ENCODE peak calls at places on chromosome 7, in ten cellular contexts. K is testis; Q is transverse colon; L is GM03348; R is NCI-H1092 treated with DMSO at 0.1 percent for 48 hours; F is CD8-positive, alpha-beta T cell; U is brain microvascular endothelial cell; J is nucleus accumbens; M is AG08395; D is cerebellar cortex. Y is an unnamed sample.

GRCh38 chr7:30349170-30349569 is 64.8 kb downstream of the ZNRF2 start:
- DNase-seq in D (no peak), U (no peak), K (no peak), J (no peak), R (no peak), F (no peak), Q (no peak), L (no peak), M (no peak), Y (no peak)

GRCh38 chr7:81725496-81726117 is 44.2 kb downstream of the HGF start:
- DNase-seq in M (peak; percentile 74), K (no peak), U (peak; percentile 88), R (no peak), D (no peak), Q (no peak), L (peak; percentile 77), J (no peak), F (no peak), Y (no peak)

GRCh38 chr7:77866791-77867190 is 68.2 kb downstream of the PHTF2 start:
- DNase-seq in R (no peak), D (no peak), M (peak; percentile 63), Q (no peak), J (no peak), K (no peak), L (peak; percentile 57), F (no peak), U (no peak), Y (no peak)

GRCh38 chr7:42964849-42965805 is 33.0 kb downstream of the MRPL32 start:
- DNase-seq in J (no peak), D (no peak), M (no peak), R (no peak), F (no peak), U (no peak), Q (no peak), L (no peak), K (no peak), Y (no peak)

GRCh38 chr7:30938435-30939316 is 25.1 kb upstream of the GHRHR start:
- DNase-seq in M (peak; percentile 83), Q (peak; percentile 91), L (peak; percentile 88), R (peak; percentile 85), J (peak; percentile 30), U (peak; percentile 44), K (peak; percentile 93), D (peak; percentile 76), F (peak; percentile 50), Y (peak; percentile 67)

GRCh38 chr7:26675143-26675887 is 189.1 kb downstream of the SKAP2 start:
- DNase-seq in F (no peak), L (peak; percentile 30), M (peak; percentile 45), U (no peak), D (no peak), Q (no peak), R (no peak), J (no peak), K (no peak), Y (no peak)

GRCh38 chr7:118186491-118186890 is 2.5 kb downstream of the LSM8 start:
- DNase-seq in R (no peak), J (no peak), M (no peak), F (no peak), D (no peak), K (no peak), L (no peak), U (no peak), Q (no peak), Y (no peak)

GRCh38 chr7:18861514-18861913 is 255.9 kb downstream of the TWIST1 start:
- DNase-seq in R (no peak), L (peak; percentile 54), K (no peak), Q (no peak), U (peak; percentile 38), F (no peak), D (no peak), J (no peak), M (peak; percentile 40), Y (no peak)

GRCh38 chr7:143936087-143937009 is 1.3 kb downstream of the OR2F2 start:
- DNase-seq in F (no peak), M (peak; percentile 72), U (peak; percentile 92), K (no peak), D (no peak), L (peak; percentile 81), R (no peak), Q (no peak), J (no peak), Y (no peak)

GRCh38 chr7:112572669-112573301 is 92.0 kb downstream of the LSMEM1 start:
- DNase-seq in F (no peak), L (no peak), U (no peak), M (no peak), R (peak; percentile 72), D (no peak), Q (peak; percentile 30), J (no peak), K (no peak), Y (peak; percentile 67)

Y was measured in OCI-LY7.